ENCODE peak calls at places on chromosomes 11 and 22, in five cellular contexts. W, L, I, U and H are unnamed samples.

GRCh38 chr22:50184004-50184461 is 1.7 kb upstream of the TRABD start:
- DNase-seq in W (peak; percentile 76), L (peak; percentile 82), I (no peak), U (peak; percentile 89), H (peak; percentile 79)

GRCh38 chr11:124586247-124586860 is 16.6 kb downstream of the OR8A1 start:
- DNase-seq in W (peak; percentile 67), L (peak; percentile 65), I (peak; percentile 22), U (no peak), H (peak; percentile 61)

GRCh38 chr11:8092587-8093424 is 11.8 kb downstream of the TUB start:
- DNase-seq in W (peak; percentile 66), L (peak; percentile 78), I (no peak), U (peak; percentile 64), H (peak; percentile 84)

GRCh38 chr11:28384418-28384817 is 276.2 kb downstream of the METTL15 start:
- DNase-seq in W (no peak), L (no peak), I (no peak), U (no peak), H (no peak)

GRCh38 chr22:34490911-34491310 is 570.6 kb upstream of the LARGE1 start:
- DNase-seq in W (no peak), L (no peak), I (no peak), U (no peak), H (no peak)

GRCh38 chr11:101487775-101488174 is 96.0 kb downstream of the TRPC6 start:
- DNase-seq in W (no peak), L (no peak), I (no peak), U (no peak), H (no peak)

GRCh38 chr11:69697861-69698260 is 6.0 kb downstream of the FGF19 start:
- DNase-seq in W (no peak), L (no peak), I (no peak), U (peak; percentile 22), H (no peak)

GRCh38 chr11:27473017-27473406 is 422 bp upstream of the LGR4 start:
- DNase-seq in W (peak; percentile 40), L (no peak), I (no peak), U (no peak), H (no peak)

GRCh38 chr22:41638748-41639147 is 17.7 kb downstream of the XRCC6 start:
- DNase-seq in W (no peak), L (no peak), I (no peak), U (no peak), H (no peak)

GRCh38 chr11:65479184-65480145 is 19.4 kb upstream of the MALAT1 start:
- DNase-seq in W (no peak), L (peak; percentile 67), I (no peak), U (no peak), H (no peak)

GRCh38 chr11:72380132-72380503 is 54.2 kb downstream of the CLPB start:
- DNase-seq in W (no peak), L (no peak), I (no peak), U (no peak), H (no peak)
- H3K27ac ChIP-seq in W (no peak overlapping the region), L (no peak overlapping the region), I (no peak overlapping the region), U (no peak overlapping the region), H (no peak overlapping the region)

GRCh38 chr11:86802146-86802545 is 1.8 kb downstream of the PRSS23 start:
- DNase-seq in W (no peak), L (no peak), I (no peak), U (no peak), H (no peak)

GRCh38 chr11:86803641-86804040 is 3.3 kb downstream of the PRSS23 start:
- DNase-seq in W (no peak), L (no peak), I (no peak), U (no peak), H (no peak)

GRCh38 chr11:86802601-86803051 is 2.3 kb downstream of the PRSS23 start:
- DNase-seq in W (peak; percentile 60), L (no peak), I (no peak), U (no peak), H (no peak)

GRCh38 chr11:86804871-86805415 is 4.6 kb downstream of the PRSS23 start:
- DNase-seq in W (no peak), L (no peak), I (no peak), U (no peak), H (no peak)

GRCh38 chr11:86803136-86803535 is 2.8 kb downstream of the PRSS23 start:
- DNase-seq in W (no peak), L (no peak), I (no peak), U (no peak), H (no peak)
- H3K27ac ChIP-seq in W (no peak overlapping the region), L (no peak overlapping the region), I (no peak overlapping the region), U (no peak overlapping the region), H (no peak overlapping the region)

GRCh38 chr22:32854351-32854804 is 52.9 kb downstream of the TIMP3 start:
- DNase-seq in W (no peak), L (no peak), I (no peak), U (no peak), H (no peak)
- H3K27ac ChIP-seq in W (no peak overlapping the region), L (no peak overlapping the region), I (no peak overlapping the region), U (no peak overlapping the region), H (no peak overlapping the region)

DNA sequence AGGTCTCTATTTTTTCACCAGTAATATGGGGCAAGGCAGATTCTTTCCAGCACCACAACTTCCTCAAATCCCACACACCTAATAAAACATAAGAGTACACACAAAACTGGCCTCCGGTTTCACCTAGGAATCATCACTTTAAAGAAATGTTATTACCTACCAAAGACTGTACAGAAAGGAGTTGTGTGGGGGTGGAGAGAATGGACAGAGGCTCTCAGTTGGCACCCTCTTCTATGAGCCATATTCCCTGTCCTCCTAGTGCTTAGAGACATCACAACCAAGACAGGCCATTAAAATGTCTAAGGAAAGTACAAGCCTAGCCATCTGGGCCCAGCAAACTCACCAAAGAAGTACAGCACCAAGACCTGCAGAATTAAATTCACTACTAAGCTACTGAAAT is 56.1 kb downstream of the RBFOX2 start:
- DNase-seq in W (no peak), L (no peak), I (no peak), U (no peak), H (no peak)
- H3K27ac ChIP-seq in W (peak overlapping the region; percentile 46), L (peak overlapping the region; percentile 74), I (no peak overlapping the region), U (no peak overlapping the region), H (no peak overlapping the region)

GRCh38 chr11:108697872-108698473 is 33.1 kb downstream of the DDX10 start:
- DNase-seq in W (peak; percentile 79), L (peak; percentile 55), I (peak; percentile 37), U (no peak), H (peak; percentile 61)
- H3K27ac ChIP-seq in W (no peak overlapping the region), L (no peak overlapping the region), I (no peak overlapping the region), U (no peak overlapping the region), H (no peak overlapping the region)

DNA sequence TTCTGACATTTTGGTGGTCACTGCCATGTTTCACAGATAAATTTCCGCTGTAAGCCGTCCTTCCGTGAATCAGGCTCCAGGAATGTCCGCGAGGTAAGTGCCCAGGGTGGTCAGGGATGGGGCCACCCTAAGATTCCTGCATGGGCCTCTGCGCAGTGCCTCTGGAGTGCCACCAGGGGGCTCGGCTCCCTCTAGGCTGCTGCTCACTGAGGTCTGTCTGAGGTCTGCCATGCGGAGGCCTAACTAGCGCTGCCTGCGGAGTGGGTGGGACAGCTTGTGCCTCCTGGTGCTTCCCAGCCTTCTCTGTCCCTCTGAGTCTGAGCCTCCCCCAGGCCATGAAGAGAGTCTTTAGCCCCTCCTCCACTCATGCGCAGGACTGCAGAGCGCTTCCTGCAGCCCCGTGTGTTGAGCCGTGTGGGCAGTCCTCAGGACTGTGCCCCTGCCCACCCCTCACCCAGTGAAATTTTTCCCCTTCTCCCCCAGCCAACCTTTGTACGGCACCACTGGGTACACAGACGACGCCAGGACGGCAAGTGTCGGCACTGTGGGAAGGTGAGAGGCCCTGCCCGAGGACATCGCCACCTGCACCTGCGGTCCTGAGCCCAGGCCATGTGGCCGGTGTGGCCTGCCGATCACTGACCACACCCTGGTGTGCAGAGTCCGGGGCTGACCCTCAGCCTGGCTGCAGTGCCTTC is 11.9 kb upstream of the MDK start:
- DNase-seq in W (peak; percentile 88), L (no peak), I (peak; percentile 50), U (peak; percentile 88), H (peak; percentile 56)
- H3K27ac ChIP-seq in W (no peak overlapping the region), L (no peak overlapping the region), I (no peak overlapping the region), U (no peak overlapping the region), H (no peak overlapping the region)

DNA sequence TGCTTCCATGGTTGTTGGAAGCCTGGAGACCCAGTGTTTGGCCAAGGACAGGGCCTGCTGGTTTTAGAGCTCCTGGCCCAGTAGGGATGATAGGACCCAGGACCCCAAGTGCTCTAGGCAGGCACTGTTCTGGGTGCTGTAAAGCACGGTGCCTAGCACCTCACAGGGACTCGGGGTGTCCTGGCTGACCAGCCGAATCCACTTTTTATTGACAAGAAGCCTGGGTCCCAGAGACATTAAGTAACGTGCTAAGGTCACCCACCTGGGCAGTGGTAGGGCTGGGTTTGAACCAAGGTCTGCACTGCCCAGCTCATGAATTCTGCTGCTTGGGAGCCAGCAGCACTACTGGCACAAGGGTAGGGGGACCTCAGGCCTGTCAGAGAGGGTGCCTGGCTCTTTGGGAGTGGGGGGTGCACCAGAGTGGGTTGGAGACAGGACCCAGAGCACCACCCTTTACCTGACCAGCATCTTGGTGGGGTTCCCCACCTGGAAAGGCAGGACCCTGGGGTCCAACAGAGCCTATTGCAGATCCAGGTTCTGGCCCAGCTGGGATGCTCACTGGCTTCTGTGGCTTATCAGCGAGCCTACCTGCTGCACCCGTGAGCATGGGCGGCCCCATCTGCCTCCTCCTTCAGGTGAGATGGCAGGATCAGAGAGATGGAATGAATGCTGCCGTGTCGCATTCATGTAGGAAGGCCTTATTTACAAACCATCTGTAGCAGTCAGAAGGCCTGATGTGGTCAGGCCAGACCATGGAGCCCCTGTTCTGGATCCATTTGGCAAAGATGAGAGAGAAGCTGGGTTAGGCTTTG is 52.0 kb downstream of the BCR start:
- DNase-seq in W (no peak), L (peak; percentile 24), I (no peak), U (no peak), H (no peak)
- H3K27ac ChIP-seq in W (no peak overlapping the region), L (no peak overlapping the region), I (peak overlapping the region; percentile 1), U (no peak overlapping the region), H (no peak overlapping the region)